ENCODE peak calls at places on chromosomes 7 and 10, in five cellular contexts. G, R, A, D and Y are unnamed samples.

GRCh38 chr7:151440799-151441443 is 980 bp upstream of the CRYGN start:
- DNase-seq in R (no peak), A (no peak), G (no peak), D (no peak), Y (no peak)

GRCh38 chr7:113085781-113086390 is 741 bp downstream of the GPR85 start:
- DNase-seq in A (no peak), R (no peak), G (no peak), D (peak), Y (no peak)

GRCh38 chr10:82162549-82163210 is 287.7 kb downstream of the NRG3 start:
- DNase-seq in D (no peak), R (no peak), A (no peak), G (no peak), Y (no peak)

GRCh38 chr7:120993575-120994191 is 5.2 kb downstream of the CPED1 start:
- DNase-seq in A (no peak), G (no peak), R (no peak), D (no peak), Y (no peak)

GRCh38 chr7:87003872-87004798 is 55.3 kb downstream of the ELAPOR2 start:
- DNase-seq in G (no peak), A (no peak), R (no peak), D (no peak), Y (peak)

GRCh38 chr10:3774814-3775670 is 10.0 kb downstream of the KLF6 start:
- DNase-seq in D (no peak), R (no peak), A (no peak), G (no peak), Y (peak)

GRCh38 chr10:84008878-84009277 is 130.4 kb upstream of the GHITM start:
- DNase-seq in R (peak), A (peak), D (peak), G (peak), Y (peak)

GRCh38 chr10:4535531-4535930 is 290.5 kb upstream of the AKR1E2 start:
- DNase-seq in A (no peak), D (no peak), R (no peak), G (no peak), Y (no peak)

GRCh38 chr10:127918570-127918969 is 11.7 kb downstream of the PTPRE start:
- DNase-seq in G (no peak), D (no peak), R (no peak), A (no peak), Y (no peak)

GRCh38 chr10:49053998-49054692 is 61.2 kb downstream of the VSTM4 start:
- DNase-seq in A (no peak), D (no peak), G (no peak), R (no peak), Y (no peak)

GRCh38 chr7:77202544-77202976 is 2.9 kb upstream of the FGL2 start:
- DNase-seq in R (no peak), A (no peak), G (no peak), D (no peak), Y (no peak)

GRCh38 chr7:97008275-97008917 is 3.0 kb downstream of the DLX6 start:
- DNase-seq in A (no peak), G (no peak), R (no peak), D (no peak), Y (no peak)

GRCh38 chr7:133364959-133365680 is 112.2 kb downstream of the EXOC4 start:
- DNase-seq in R (no peak), D (no peak), A (no peak), G (no peak), Y (no peak)

GRCh38 chr10:45181483-45181882 is 133.9 kb downstream of the OR13A1 start:
- DNase-seq in A (no peak), D (no peak), G (no peak), R (no peak), Y (peak)

GRCh38 chr7:47481656-47482012 is 100.3 kb downstream of the TNS3 start:
- DNase-seq in R (no peak), A (no peak), D (no peak), G (no peak), Y (no peak)

GRCh38 chr7:3065724-3066143 is 22.1 kb upstream of the CARD11 start:
- DNase-seq in G (peak), A (peak), D (peak), R (no peak), Y (peak)

GRCh38 chr7:119197872-119198527 is 973.5 kb downstream of the ANKRD7 start:
- DNase-seq in A (peak), G (no peak), R (peak), D (peak), Y (peak)

GRCh38 chr10:11435621-11436020 is 175.8 kb downstream of the USP6NL start:
- DNase-seq in A (no peak), R (no peak), G (no peak), D (peak), Y (no peak)

GRCh38 chr10:17751781-17752445 is at the start of gene TMEM236:
- DNase-seq in D (no peak), G (no peak), R (no peak), A (no peak), Y (no peak)